ENCODE peak calls at places on chromosomes 4 and X, in five cellular contexts. G, M, X, D and I are unnamed samples.

GRCh38 chr4:82560853-82561744 is 689 bp downstream of the TMEM150C start:
- DNase-seq in G (peak), D (no peak), X (peak), M (no peak), I (no peak)

GRCh38 chr4:90582087-90582486 is 454.9 kb downstream of the CCSER1 start:
- DNase-seq in G (no peak), M (no peak), D (no peak), X (peak), I (no peak)

GRCh38 chr4:150206265-150206664 is 128.0 kb downstream of the DCLK2 start:
- DNase-seq in M (no peak), X (no peak), D (no peak), G (no peak), I (no peak)

GRCh38 chr4:113835005-113835404 is 73.5 kb upstream of the CAMK2D start:
- DNase-seq in G (no peak), M (no peak), X (no peak), D (no peak), I (no peak)

GRCh38 chr4:132992686-132993085 is 156.4 kb upstream of the PCDH10 start:
- DNase-seq in D (no peak), X (no peak), M (no peak), G (no peak), I (no peak)

GRCh38 chrX:118116308-118117068 is at the start of gene KLHL13:
- DNase-seq in M (no peak), D (peak), X (peak), G (peak), I (peak)

GRCh38 chrX:23819385-23820234 is 36.6 kb downstream of the SAT1 start:
- DNase-seq in G (no peak), M (no peak), X (no peak), D (no peak), I (no peak)

GRCh38 chr4:17811078-17811603 is 362 bp downstream of the NCAPG start:
- DNase-seq in D (no peak), G (no peak), X (no peak), M (no peak), I (peak)

GRCh38 chr4:167424338-167425256 is 190.3 kb upstream of the SPOCK3 start:
- DNase-seq in D (no peak), G (no peak), X (no peak), M (no peak), I (no peak)

GRCh38 chr4:174119051-174119450 is 164.4 kb downstream of the FBXO8 start:
- DNase-seq in M (no peak), X (no peak), G (no peak), D (no peak), I (no peak)

GRCh38 chr4:185932491-185932890 is 120.5 kb upstream of the SORBS2 start:
- DNase-seq in D (no peak), G (no peak), M (no peak), X (no peak), I (no peak)
- H3K4me3 ChIP-seq in D (no peak), G (no peak), M (no peak), X (no peak), I (no peak)

GRCh38 chrX:370963-371745 is 15.6 kb downstream of the PPP2R3B start:
- DNase-seq in G (no peak), D (no peak), X (no peak), M (peak), I (no peak)

GRCh38 chrX:369563-370101 is 17.1 kb downstream of the PPP2R3B start:
- DNase-seq in X (no peak), M (no peak), D (no peak), G (no peak), I (no peak)

GRCh38 chrX:368811-369562 is 17.7 kb downstream of the PPP2R3B start:
- DNase-seq in M (peak), G (no peak), D (no peak), X (peak), I (no peak)

GRCh38 chrX:371907-372306 is 14.8 kb downstream of the PPP2R3B start:
- DNase-seq in X (peak), G (no peak), D (no peak), M (peak), I (no peak)

GRCh38 chrX:370244-370962 is 16.3 kb downstream of the PPP2R3B start:
- DNase-seq in G (no peak), D (no peak), X (peak), M (peak), I (no peak)
- H3K4me3 ChIP-seq in G (no peak), D (no peak), X (no peak), M (peak), I (no peak)

GRCh38 chr4:157992038-157992706 is 180.7 kb downstream of the GASK1B start:
- DNase-seq in M (peak), G (no peak), D (no peak), X (peak), I (peak)
- H3K4me3 ChIP-seq in M (no peak), G (no peak), D (peak), X (no peak), I (no peak)

DNA sequence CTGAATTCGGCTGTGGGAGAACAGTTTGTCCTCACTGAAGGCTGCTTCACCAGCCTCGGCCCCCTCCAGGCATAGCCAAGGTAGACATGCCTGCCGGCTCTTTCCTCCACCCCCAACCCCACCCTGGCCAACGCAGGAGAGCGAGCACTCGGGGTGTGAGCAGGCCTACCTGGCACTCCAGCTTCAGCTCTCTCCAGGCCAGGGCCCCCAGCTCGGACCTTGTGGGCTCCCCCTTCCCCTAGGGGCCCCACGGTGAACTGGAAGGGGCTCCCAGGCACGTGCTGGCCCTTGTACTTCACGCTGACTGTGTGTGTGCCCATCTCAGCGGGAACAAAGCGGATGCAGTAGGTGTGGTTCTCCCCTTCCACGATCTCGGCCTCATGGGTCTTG is 22.4 kb downstream of the FLNA start:
- DNase-seq in X (no peak), M (no peak), D (no peak), G (no peak), I (no peak)
- H3K4me3 ChIP-seq in X (no peak), M (no peak), D (no peak), G (no peak), I (no peak)

DNA sequence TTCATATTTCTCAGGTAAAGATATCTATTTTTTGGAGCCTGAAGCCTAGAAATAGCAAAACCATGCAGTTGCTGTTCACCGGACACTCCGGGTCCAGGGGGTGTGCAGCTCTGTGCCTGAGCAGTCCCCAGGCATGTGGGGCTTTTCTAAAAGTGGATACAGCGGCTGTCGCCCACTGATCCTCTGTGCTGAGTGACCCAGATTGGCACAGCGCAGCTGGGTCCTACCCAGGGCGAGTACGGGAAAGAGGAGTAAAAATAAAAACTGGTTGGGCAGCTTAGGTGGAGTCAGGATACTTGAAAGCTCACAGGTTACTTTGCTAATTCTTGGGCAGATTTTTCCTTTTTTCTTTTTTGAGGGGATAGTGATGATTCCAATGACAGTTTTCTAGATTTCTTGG is 118.8 kb downstream of the UCHL1 start:
- DNase-seq in D (no peak), X (no peak), G (no peak), M (no peak), I (no peak)
- H3K4me3 ChIP-seq in D (no peak), X (no peak), G (no peak), M (no peak), I (no peak)

GRCh38 chr4:88696620-88697019 is 1.0 kb downstream of the NAP1L5 start:
- DNase-seq in M (no peak), G (no peak), X (no peak), D (no peak), I (no peak)
- H3K4me3 ChIP-seq in M (no peak), G (no peak), X (peak), D (peak), I (no peak)

GRCh38 chr4:184645904-184646610 is 3.2 kb downstream of the CASP3 start:
- DNase-seq in D (no peak), M (no peak), G (no peak), X (no peak), I (peak)
- H3K4me3 ChIP-seq in D (no peak), M (peak), G (no peak), X (no peak), I (peak)

DNA sequence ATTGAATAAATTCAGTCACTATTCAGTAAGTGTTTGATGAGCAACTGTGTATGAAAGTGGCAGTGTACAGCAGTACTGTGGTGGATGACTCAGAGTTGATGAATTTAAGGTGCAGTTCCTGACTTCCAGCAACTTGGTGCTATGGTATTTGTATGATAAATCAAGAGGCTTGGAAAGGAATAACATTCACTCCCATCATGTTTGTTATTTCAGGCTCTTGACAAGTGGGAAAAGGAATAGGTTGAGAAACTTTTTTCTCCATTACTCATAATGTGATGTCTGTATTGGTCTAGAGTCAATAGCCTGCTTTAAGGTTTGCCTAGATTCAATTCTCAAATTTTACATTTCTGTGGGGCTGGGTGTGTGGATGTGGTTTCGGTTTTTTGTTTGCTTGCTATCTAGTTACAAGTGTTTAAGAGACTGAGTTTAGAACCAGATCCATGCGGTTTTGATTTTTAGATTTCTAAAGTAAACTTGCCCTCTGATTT is 35.1 kb upstream of the CYP2U1 start:
- DNase-seq in D (no peak), G (no peak), M (no peak), X (no peak), I (no peak)
- H3K4me3 ChIP-seq in D (no peak), G (no peak), M (no peak), X (no peak), I (no peak)

GRCh38 chr4:108171541-108172230 is 3.0 kb upstream of the LEF1 start:
- DNase-seq in X (peak), G (no peak), D (no peak), M (no peak), I (peak)
- H3K4me3 ChIP-seq in X (peak), G (no peak), D (peak), M (peak), I (peak)